ENCODE peak calls at places on chromosomes 4 and X, in five cellular contexts. M, J, C, Z and R are unnamed samples.

GRCh38 chr4:69984030-69984443 is 11.7 kb upstream of the STATH start:
- DNase-seq in M (no peak), J (no peak), C (no peak), Z (no peak), R (no peak)

GRCh38 chrX:48468693-48469691 is 1.1 kb downstream of the SLC38A5 start:
- DNase-seq in M (no peak), J (no peak), C (no peak), Z (no peak), R (no peak)

GRCh38 chrX:136268051-136269048 is 17.1 kb upstream of the MAP7D3 start:
- DNase-seq in M (peak), J (no peak), C (no peak), Z (no peak), R (peak)

GRCh38 chrX:149124526-149125108 is 380.5 kb downstream of the IDS start:
- DNase-seq in M (no peak), J (no peak), C (no peak), Z (no peak), R (no peak)

GRCh38 chr4:22471999-22472434 is 43.8 kb downstream of the ADGRA3 start:
- DNase-seq in M (no peak), J (no peak), C (no peak), Z (no peak), R (no peak)

GRCh38 chr4:10457255-10457801 is at the start of gene ZNF518B:
- DNase-seq in M (peak), J (peak), C (peak), Z (no peak), R (peak)

GRCh38 chr4:139689093-139689722 is 23.6 kb downstream of the MGST2 start:
- DNase-seq in M (no peak), J (no peak), C (peak), Z (no peak), R (no peak)

GRCh38 chr4:184457530-184458249 is 16.7 kb downstream of the IRF2 start:
- DNase-seq in M (no peak), J (no peak), C (no peak), Z (no peak), R (no peak)

GRCh38 chrX:150899191-150899757 is 806 bp upstream of the CD99L2 start:
- DNase-seq in M (peak), J (no peak), C (peak), Z (peak), R (peak)

GRCh38 chr4:74237425-74237966 is 70.8 kb upstream of the EPGN start:
- DNase-seq in M (no peak), J (no peak), C (no peak), Z (no peak), R (no peak)

GRCh38 chr4:3009422-3009821 is 46.1 kb downstream of the GRK4 start:
- DNase-seq in M (no peak), J (peak), C (peak), Z (no peak), R (no peak)

GRCh38 chrX:36856849-36857248 is 151.3 kb upstream of the FAM47C start:
- DNase-seq in M (no peak), J (no peak), C (no peak), Z (no peak), R (no peak)

GRCh38 chrX:153649178-153649914 is 2.3 kb downstream of the DUSP9 start:
- DNase-seq in M (peak), J (peak), C (peak), Z (no peak), R (peak)

GRCh38 chrX:85326234-85327059 is 53.0 kb downstream of the POF1B start:
- DNase-seq in M (peak), J (no peak), C (peak), Z (no peak), R (no peak)

GRCh38 chr4:22030321-22030720 is 81.7 kb upstream of the KCNIP4 start:
- DNase-seq in M (no peak), J (no peak), C (no peak), Z (no peak), R (no peak)

GRCh38 chr4:111959202-111959601 is 186.1 kb upstream of the FAM241A start:
- DNase-seq in M (no peak), J (no peak), C (no peak), Z (no peak), R (no peak)

GRCh38 chr4:155402941-155403340 is 26.2 kb upstream of the MAP9 start:
- DNase-seq in M (no peak), J (no peak), C (no peak), Z (no peak), R (no peak)

GRCh38 chrX:101485212-101486064 is at the start of gene ARMCX4:
- DNase-seq in M (peak), J (peak), C (peak), Z (peak), R (peak)

GRCh38 chr4:113781439-113782040 is 20.0 kb upstream of the CAMK2D start:
- DNase-seq in M (no peak), J (no peak), C (no peak), Z (no peak), R (no peak)

GRCh38 chr4:60522265-60522664 is 677.9 kb upstream of the ADGRL3 start:
- DNase-seq in M (no peak), J (no peak), C (no peak), Z (no peak), R (no peak)

GRCh38 chrX:53456254-53456653 is 22.1 kb upstream of the HSD17B10 start:
- DNase-seq in M (no peak), J (no peak), C (no peak), Z (no peak), R (no peak)

GRCh38 chr4:78556655-78557054 is 5.1 kb downstream of the ANXA3 start:
- DNase-seq in M (no peak), J (no peak), C (no peak), Z (no peak), R (no peak)

GRCh38 chr4:96356591-96357360 is 516.9 kb downstream of the PDHA2 start:
- DNase-seq in M (no peak), J (no peak), C (no peak), Z (no peak), R (no peak)

GRCh38 chr4:149522031-149522430 is 293.6 kb downstream of the IQCM start:
- DNase-seq in M (no peak), J (no peak), C (no peak), Z (no peak), R (no peak)

GRCh38 chrX:2325076-2325784 is 175.5 kb downstream of the DHRSX start:
- DNase-seq in M (peak), J (no peak), C (peak), Z (no peak), R (peak)

DNA sequence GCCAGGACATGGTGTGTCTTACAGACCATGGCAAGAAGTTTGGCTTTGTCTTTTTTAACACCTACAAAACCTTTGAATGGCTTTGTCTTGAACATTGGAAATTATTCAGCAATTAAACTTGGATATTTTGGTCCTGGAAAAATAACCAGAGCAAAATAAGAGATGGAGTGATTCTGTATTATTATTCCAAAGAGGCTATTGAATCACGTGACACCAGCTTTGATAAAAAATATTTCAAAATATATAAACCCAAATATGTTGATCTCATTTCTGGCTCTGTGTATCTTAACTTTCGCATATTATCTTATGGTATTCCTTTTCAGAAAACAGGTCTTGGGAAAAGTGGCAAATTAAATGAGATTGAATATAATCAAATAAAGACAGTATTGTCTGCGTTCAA is 32.6 kb upstream of the GIMD1 start:
- DNase-seq in M (no peak), J (no peak), C (no peak), Z (no peak), R (no peak)
- TF ChIP-seq POLR2A in M (no peak), J (no peak), C (no peak), Z (no peak), R (no peak)

DNA sequence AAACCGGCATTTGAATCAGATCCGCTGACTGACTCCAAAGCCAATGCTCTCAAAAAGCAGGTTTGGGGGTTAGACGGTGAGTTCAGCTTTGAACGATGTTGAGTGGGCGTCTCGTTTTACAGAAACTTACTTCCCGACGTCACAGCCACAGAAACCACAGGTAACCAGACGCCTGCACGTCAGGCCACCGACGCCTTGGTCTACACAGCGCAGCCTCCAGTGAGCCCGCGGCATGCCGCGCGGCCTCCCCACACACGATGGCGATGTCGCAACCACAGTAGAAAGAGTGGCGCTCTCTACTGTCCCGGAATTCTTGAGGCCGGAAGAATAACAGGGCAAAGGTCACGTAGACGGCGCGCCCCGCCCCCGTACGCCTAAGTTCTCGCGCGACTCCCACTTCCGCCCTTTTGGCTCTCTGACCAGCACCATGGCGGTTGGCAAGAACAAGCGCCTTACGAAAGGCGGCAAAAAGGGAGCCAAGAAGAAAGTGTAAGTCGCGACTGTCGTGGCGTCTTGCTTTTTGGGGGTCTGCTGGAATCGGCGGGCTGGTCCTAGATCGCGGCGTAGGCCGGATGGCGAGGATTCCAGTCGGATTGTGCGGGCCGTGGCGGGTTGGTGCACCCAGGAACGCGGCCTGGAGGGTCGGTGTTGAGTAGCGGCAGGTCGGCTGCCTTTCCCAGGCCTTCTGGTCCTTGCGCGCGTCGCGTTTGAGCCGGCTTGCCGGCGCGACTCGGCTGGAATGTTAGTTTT is at the start of gene RPS3A:
- DNase-seq in M (peak), J (peak), C (peak), Z (peak), R (peak)
- TF ChIP-seq POLR2A in M (peak), J (peak), C (peak), Z (no peak), R (peak)

DNA sequence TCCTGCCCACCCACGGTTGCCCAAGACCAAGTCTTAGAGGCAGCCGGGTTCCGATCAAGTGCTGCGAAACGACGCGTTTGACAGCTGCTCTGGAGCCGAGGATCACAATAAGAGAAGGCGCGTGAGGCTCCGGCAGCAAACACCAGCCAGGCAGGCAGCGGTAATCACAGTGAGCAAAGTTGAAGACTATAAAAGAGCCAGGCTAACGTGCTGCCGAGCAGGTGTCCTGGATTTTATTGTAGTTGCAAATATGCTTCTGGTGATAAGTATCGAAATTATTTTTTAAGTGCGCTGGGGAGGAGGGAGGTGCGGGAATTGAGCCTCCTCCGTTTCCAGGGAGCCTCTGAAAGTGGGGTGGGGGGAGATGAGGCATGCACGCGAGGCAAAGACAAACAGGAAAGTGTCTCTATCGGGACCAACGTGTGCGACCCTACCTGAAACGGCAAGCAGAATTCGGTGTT is 597 bp downstream of the GABRA2 start:
- DNase-seq in M (no peak), J (no peak), C (peak), Z (no peak), R (no peak)
- TF ChIP-seq POLR2A in M (no peak), J (no peak), C (no peak), Z (no peak), R (no peak)

GRCh38 chrX:120468825-120469525 is at the start of gene LAMP2:
- DNase-seq in M (peak), J (peak), C (peak), Z (peak), R (peak)
- TF ChIP-seq POLR2A in M (peak), J (peak), C (peak), Z (peak), R (peak)

GRCh38 chr4:144701683-144702233 is 55.8 kb downstream of the HHIP start:
- DNase-seq in M (no peak), J (no peak), C (no peak), Z (no peak), R (no peak)

GRCh38 chr4:144703494-144703893 is 57.5 kb downstream of the HHIP start:
- DNase-seq in M (no peak), J (no peak), C (no peak), Z (no peak), R (no peak)

GRCh38 chr4:144695721-144696120 is 49.8 kb downstream of the HHIP start:
- DNase-seq in M (no peak), J (no peak), C (no peak), Z (no peak), R (no peak)

GRCh38 chr4:144696376-144696775 is 50.4 kb downstream of the HHIP start:
- DNase-seq in M (no peak), J (no peak), C (no peak), Z (no peak), R (no peak)

GRCh38 chr4:144699565-144699964 is 53.6 kb downstream of the HHIP start:
- DNase-seq in M (no peak), J (no peak), C (no peak), Z (no peak), R (no peak)
- TF ChIP-seq POLR2A in M (no peak), J (no peak), C (no peak), Z (no peak), R (no peak)

GRCh38 chr4:9143421-9144080 is 26.7 kb upstream of the FAM90A26 start:
- DNase-seq in M (no peak), J (no peak), C (no peak), Z (no peak), R (no peak)
- TF ChIP-seq POLR2A in M (no peak), J (no peak), C (no peak), Z (no peak), R (no peak)

GRCh38 chrX:33207056-33207455 is 4.3 kb downstream of the DMD start:
- DNase-seq in M (no peak), J (no peak), C (no peak), Z (no peak), R (no peak)

GRCh38 chrX:33210156-33210555 is 1.2 kb downstream of the DMD start:
- DNase-seq in M (no peak), J (no peak), C (no peak), Z (no peak), R (no peak)

GRCh38 chrX:33211356-33212254 is at the start of gene DMD:
- DNase-seq in M (peak), J (no peak), C (no peak), Z (peak), R (peak)
- TF ChIP-seq POLR2A in M (peak), J (no peak), C (no peak), Z (no peak), R (no peak)

GRCh38 chr4:76213415-76214268 is at the start of gene SCARB2:
- DNase-seq in M (peak), J (peak), C (peak), Z (peak), R (peak)
- TF ChIP-seq POLR2A in M (peak), J (no peak), C (peak), Z (peak), R (peak)